ENCODE peak calls at places on chromosomes 3 and 15, in six cellular contexts. E is naive thymus-derived CD4-positive, alpha-beta T cell; L is CD8-positive, alpha-beta memory T cell; B is cardiac muscle cell; X is AG10803; A is fibroblast of mammary gland. K is an unnamed sample.

GRCh38 chr15:69398541-69398940 is 15.6 kb upstream of the KIF23 start:
- DNase-seq in X (peak; percentile 44), B (no peak), A (peak; percentile 41), E (no peak), L (no peak), K (no peak)

GRCh38 chr3:139203752-139204151 is 140.1 kb upstream of the MRPS22 start:
- DNase-seq in B (no peak), X (no peak), L (no peak), E (no peak), A (no peak), K (no peak)

GRCh38 chr3:42742259-42742658 is 30.8 kb downstream of the CCDC13 start:
- DNase-seq in X (no peak), L (no peak), A (no peak), E (no peak), B (no peak), K (no peak)

GRCh38 chr3:152835311-152836102 is 576 bp downstream of the P2RY1 start:
- DNase-seq in A (peak; percentile 45), L (no peak), X (peak; percentile 34), B (peak; percentile 80), E (no peak), K (peak; percentile 69)

GRCh38 chr3:139935866-139936817 is 1.2 kb downstream of the CLSTN2 start:
- DNase-seq in L (no peak), B (no peak), A (no peak), X (no peak), E (no peak), K (peak; percentile 75)

GRCh38 chr15:36468746-36469145 is 110.7 kb upstream of the CDIN1 start:
- DNase-seq in E (no peak), A (peak; percentile 63), L (no peak), X (peak; percentile 97), B (peak; percentile 88), K (no peak)

GRCh38 chr15:52154896-52155865 is 36.0 kb downstream of the GNB5 start:
- DNase-seq in L (no peak), X (no peak), B (no peak), E (no peak), A (no peak), K (no peak)

GRCh38 chr15:67048281-67049279 is 16.8 kb upstream of the SMAD3 start:
- DNase-seq in L (no peak), B (peak; percentile 93), X (peak; percentile 83), A (peak; percentile 81), E (no peak), K (no peak)

GRCh38 chr3:101065962-101066361 is 72.7 kb upstream of the ABI3BP start:
- DNase-seq in A (peak; percentile 95), X (peak; percentile 85), L (no peak), E (no peak), B (peak; percentile 74), K (no peak)

GRCh38 chr15:36278219-36278618 is 301.2 kb upstream of the CDIN1 start:
- DNase-seq in X (no peak), A (peak; percentile 56), L (no peak), E (no peak), B (peak; percentile 50), K (no peak)

GRCh38 chr3:13543251-13543650 is 5.7 kb upstream of the FBLN2 start:
- DNase-seq in X (peak; percentile 96), A (peak; percentile 96), B (peak; percentile 96), L (no peak), E (no peak), K (peak; percentile 53)

GRCh38 chr3:170975283-170976189 is 51.0 kb downstream of the SLC2A2 start:
- DNase-seq in E (no peak), L (no peak), X (no peak), B (no peak), A (no peak), K (no peak)

GRCh38 chr15:62749036-62749435 is 293.5 kb upstream of the TPM1 start:
- DNase-seq in B (no peak), A (no peak), L (no peak), X (no peak), E (no peak), K (no peak)

GRCh38 chr3:14564741-14565140 is 24.6 kb upstream of the GRIP2 start:
- DNase-seq in L (no peak), B (no peak), E (no peak), X (no peak), A (no peak), K (peak; percentile 73)

GRCh38 chr15:52178765-52179164 is 12.4 kb downstream of the GNB5 start:
- DNase-seq in B (peak; percentile 8), E (no peak), X (no peak), A (peak; percentile 5), L (no peak), K (no peak)

GRCh38 chr15:34620122-34620521 is 36.7 kb upstream of the GOLGA8B start:
- DNase-seq in X (no peak), L (no peak), B (no peak), E (no peak), A (no peak), K (no peak)

GRCh38 chr3:55675478-55675877 is 188.4 kb upstream of the WNT5A start:
- DNase-seq in B (no peak), X (no peak), L (no peak), E (no peak), A (no peak), K (no peak)

GRCh38 chr15:57327985-57328471 is 48.3 kb upstream of the CGNL1 start:
- DNase-seq in L (no peak), X (peak; percentile 87), A (peak; percentile 99), E (no peak), B (peak; percentile 85), K (no peak)

GRCh38 chr15:75745305-75745704 is 32.7 kb upstream of the CSPG4 start:
- DNase-seq in E (no peak), L (no peak), A (no peak), X (no peak), B (no peak), K (no peak)

GRCh38 chr3:41808152-41808551 is 153.8 kb downstream of the ULK4 start:
- DNase-seq in B (peak; percentile 68), X (peak; percentile 75), E (no peak), A (peak; percentile 62), L (no peak), K (no peak)

GRCh38 chr3:176275113-176275512 is 922.2 kb downstream of the TBL1XR1 start:
- DNase-seq in B (no peak), A (no peak), E (no peak), L (no peak), X (no peak), K (no peak)

GRCh38 chr15:88249220-88249619 is 7.3 kb downstream of the NTRK3 start:
- DNase-seq in B (peak; percentile 64), L (no peak), A (no peak), E (no peak), X (peak; percentile 37), K (no peak)

GRCh38 chr15:76376029-76376428 is 39.5 kb downstream of the ISL2 start:
- DNase-seq in X (no peak), E (no peak), B (no peak), L (no peak), A (no peak), K (peak; percentile 35)

GRCh38 chr15:44812029-44812517 is 75.7 kb downstream of the TRIM69 start:
- DNase-seq in X (no peak), B (no peak), L (no peak), E (no peak), A (no peak), K (no peak)

GRCh38 chr3:146222204-146223046 is 28.5 kb downstream of the PLSCR4 start:
- DNase-seq in L (no peak), X (no peak), E (no peak), A (peak; percentile 51), B (peak; percentile 52), K (peak; percentile 7)

GRCh38 chr3:178947738-178948137 is 123.9 kb downstream of the ZMAT3 start:
- DNase-seq in B (no peak), E (no peak), A (no peak), X (no peak), L (no peak), K (no peak)

GRCh38 chr3:125240496-125240895 is 27.9 kb upstream of the SLC12A8 start:
- DNase-seq in B (peak; percentile 41), L (no peak), X (peak; percentile 70), E (no peak), A (peak; percentile 25), K (no peak)

GRCh38 chr15:21261965-21262850 is 178.1 kb downstream of the POTEB3 start:
- DNase-seq in X (no peak), L (no peak), E (no peak), A (no peak), B (no peak), K (no peak)
- H3K4me3 ChIP-seq in X (no peak overlapping the region), L (no peak overlapping the region), E (no peak overlapping the region), A (no peak overlapping the region), B (no peak overlapping the region), K (no peak overlapping the region)

GRCh38 chr3:58013099-58013498 is 4.9 kb downstream of the FLNB start:
- DNase-seq in L (no peak), E (no peak), B (no peak), A (no peak), X (no peak), K (no peak)

GRCh38 chr3:58009749-58010535 is 1.7 kb downstream of the FLNB start:
- DNase-seq in A (no peak), B (no peak), X (no peak), E (no peak), L (no peak), K (peak; percentile 72)

GRCh38 chr3:58012302-58012701 is 4.1 kb downstream of the FLNB start:
- DNase-seq in X (no peak), B (no peak), E (no peak), A (no peak), L (no peak), K (no peak)

GRCh38 chr3:58010562-58010961 is 2.3 kb downstream of the FLNB start:
- DNase-seq in B (no peak), X (peak; percentile 44), A (no peak), E (no peak), L (no peak), K (no peak)

GRCh38 chr3:58011580-58011979 is 3.4 kb downstream of the FLNB start:
- DNase-seq in B (no peak), A (no peak), E (no peak), L (no peak), X (no peak), K (no peak)
- H3K4me3 ChIP-seq in B (no peak overlapping the region), A (no peak overlapping the region), E (no peak overlapping the region), L (no peak overlapping the region), X (peak overlapping the region; percentile 100), K (no peak overlapping the region)

GRCh38 chr3:145182196-145182911 is 978.6 kb downstream of the PLOD2 start:
- DNase-seq in X (peak; percentile 2), B (no peak), A (peak; percentile 47), E (no peak), L (no peak), K (no peak)
- H3K4me3 ChIP-seq in X (no peak overlapping the region), B (no peak overlapping the region), A (peak overlapping the region; percentile 8), E (no peak overlapping the region), L (no peak overlapping the region), K (no peak overlapping the region)

GRCh38 chr15:83285284-83285978 is 967 bp upstream of the BNC1 start:
- DNase-seq in X (no peak), E (no peak), L (no peak), B (no peak), A (no peak), K (peak; percentile 72)
- H3K4me3 ChIP-seq in X (no peak overlapping the region), E (no peak overlapping the region), L (no peak overlapping the region), B (no peak overlapping the region), A (no peak overlapping the region), K (peak overlapping the region; percentile 43)

GRCh38 chr15:29672446-29672845 is 149.8 kb downstream of the TJP1 start:
- DNase-seq in B (no peak), E (no peak), A (no peak), L (no peak), X (no peak), K (no peak)
- H3K4me3 ChIP-seq in B (no peak overlapping the region), E (no peak overlapping the region), A (no peak overlapping the region), L (no peak overlapping the region), X (no peak overlapping the region), K (no peak overlapping the region)